ENCODE peak calls at places on chromosomes 16 and 17, in seven cellular contexts. One of them, this sample, is unnamed.

GRCh38 chr17:9283909-9284308 is 262.6 kb downstream of the NTN1 start:
- DNase-seq in cardiac muscle cell: no peak
- DNase-seq in hepatocyte: no peak
- DNase-seq in sigmoid colon: no peak
- DNase-seq in CD4-positive, alpha-beta memory T cell: no peak
- DNase-seq in prostate gland: no peak
- DNase-seq in left ventricle myocardium inferior: no peak
- DNase-seq in this sample: no peak

GRCh38 chr16:88631920-88632586 is 6.3 kb upstream of the IL17C start:
- DNase-seq in cardiac muscle cell: no peak
- DNase-seq in hepatocyte: no peak
- DNase-seq in sigmoid colon: no peak
- DNase-seq in CD4-positive, alpha-beta memory T cell: no peak
- DNase-seq in prostate gland: no peak
- DNase-seq in left ventricle myocardium inferior: no peak
- DNase-seq in this sample: no peak

GRCh38 chr17:40540448-40540847 is 24.8 kb downstream of the CCR7 start:
- DNase-seq in cardiac muscle cell: no peak
- DNase-seq in hepatocyte: no peak
- DNase-seq in sigmoid colon: peak; percentile 62
- DNase-seq in CD4-positive, alpha-beta memory T cell: peak; percentile 61
- DNase-seq in prostate gland: no peak
- DNase-seq in left ventricle myocardium inferior: no peak
- DNase-seq in this sample: no peak

GRCh38 chr17:42050360-42051012 is at the start of gene C17orf113:
- DNase-seq in cardiac muscle cell: peak; percentile 81
- DNase-seq in hepatocyte: peak; percentile 86
- DNase-seq in sigmoid colon: peak; percentile 75
- DNase-seq in CD4-positive, alpha-beta memory T cell: peak; percentile 37
- DNase-seq in prostate gland: peak; percentile 41
- DNase-seq in left ventricle myocardium inferior: peak; percentile 48
- DNase-seq in this sample: no peak

GRCh38 chr16:78874241-78874983 is 726.1 kb downstream of the MAF start:
- DNase-seq in cardiac muscle cell: no peak
- DNase-seq in hepatocyte: no peak
- DNase-seq in sigmoid colon: peak; percentile 72
- DNase-seq in CD4-positive, alpha-beta memory T cell: no peak
- DNase-seq in prostate gland: no peak
- DNase-seq in left ventricle myocardium inferior: no peak
- DNase-seq in this sample: no peak

GRCh38 chr17:63358111-63358839 is 87.8 kb downstream of the CYB561 start:
- DNase-seq in cardiac muscle cell: no peak
- DNase-seq in hepatocyte: no peak
- DNase-seq in sigmoid colon: no peak
- DNase-seq in CD4-positive, alpha-beta memory T cell: no peak
- DNase-seq in prostate gland: no peak
- DNase-seq in left ventricle myocardium inferior: no peak
- DNase-seq in this sample: no peak

GRCh38 chr16:12532871-12533610 is 270.6 kb downstream of the CPPED1 start:
- DNase-seq in cardiac muscle cell: no peak
- DNase-seq in hepatocyte: no peak
- DNase-seq in sigmoid colon: no peak
- DNase-seq in CD4-positive, alpha-beta memory T cell: peak; percentile 4
- DNase-seq in prostate gland: no peak
- DNase-seq in left ventricle myocardium inferior: no peak
- DNase-seq in this sample: no peak

GRCh38 chr16:2475413-2476344 is 752 bp downstream of the TBC1D24 start:
- DNase-seq in cardiac muscle cell: peak; percentile 34
- DNase-seq in hepatocyte: peak; percentile 64
- DNase-seq in sigmoid colon: no peak
- DNase-seq in CD4-positive, alpha-beta memory T cell: no peak
- DNase-seq in prostate gland: no peak
- DNase-seq in left ventricle myocardium inferior: no peak
- DNase-seq in this sample: peak; percentile 62

GRCh38 chr16:24538756-24539294 is 541 bp upstream of the RBBP6 start:
- DNase-seq in cardiac muscle cell: no peak
- DNase-seq in hepatocyte: no peak
- DNase-seq in sigmoid colon: no peak
- DNase-seq in CD4-positive, alpha-beta memory T cell: no peak
- DNase-seq in prostate gland: no peak
- DNase-seq in left ventricle myocardium inferior: no peak
- DNase-seq in this sample: no peak

GRCh38 chr16:87324411-87325275 is 7.5 kb upstream of the C16orf95 start:
- DNase-seq in cardiac muscle cell: peak; percentile 63
- DNase-seq in hepatocyte: peak; percentile 57
- DNase-seq in sigmoid colon: no peak
- DNase-seq in CD4-positive, alpha-beta memory T cell: peak; percentile 33
- DNase-seq in prostate gland: no peak
- DNase-seq in left ventricle myocardium inferior: no peak
- DNase-seq in this sample: peak; percentile 62

GRCh38 chr17:65785109-65785508 is 223.7 kb upstream of the AXIN2 start:
- DNase-seq in cardiac muscle cell: no peak
- DNase-seq in hepatocyte: peak; percentile 13
- DNase-seq in sigmoid colon: no peak
- DNase-seq in CD4-positive, alpha-beta memory T cell: no peak
- DNase-seq in prostate gland: peak; percentile 33
- DNase-seq in left ventricle myocardium inferior: no peak
- DNase-seq in this sample: no peak

GRCh38 chr17:28878981-28879380 is 18.6 kb downstream of the FLOT2 start:
- DNase-seq in cardiac muscle cell: peak; percentile 66
- DNase-seq in hepatocyte: peak; percentile 69
- DNase-seq in sigmoid colon: no peak
- DNase-seq in CD4-positive, alpha-beta memory T cell: no peak
- DNase-seq in prostate gland: no peak
- DNase-seq in left ventricle myocardium inferior: no peak
- DNase-seq in this sample: peak; percentile 68

GRCh38 chr16:54429029-54429428 is 142.4 kb upstream of the IRX3 start:
- DNase-seq in cardiac muscle cell: no peak
- DNase-seq in hepatocyte: no peak
- DNase-seq in sigmoid colon: no peak
- DNase-seq in CD4-positive, alpha-beta memory T cell: no peak
- DNase-seq in prostate gland: peak; percentile 69
- DNase-seq in left ventricle myocardium inferior: no peak
- DNase-seq in this sample: no peak

GRCh38 chr16:54425068-54425467 is 138.5 kb upstream of the IRX3 start:
- DNase-seq in cardiac muscle cell: no peak
- DNase-seq in hepatocyte: no peak
- DNase-seq in sigmoid colon: no peak
- DNase-seq in CD4-positive, alpha-beta memory T cell: no peak
- DNase-seq in prostate gland: no peak
- DNase-seq in left ventricle myocardium inferior: no peak
- DNase-seq in this sample: no peak

GRCh38 chr16:54424043-54424451 is 137.5 kb upstream of the IRX3 start:
- DNase-seq in cardiac muscle cell: no peak
- DNase-seq in hepatocyte: no peak
- DNase-seq in sigmoid colon: no peak
- DNase-seq in CD4-positive, alpha-beta memory T cell: no peak
- DNase-seq in prostate gland: no peak
- DNase-seq in left ventricle myocardium inferior: no peak
- DNase-seq in this sample: no peak

GRCh38 chr16:54426550-54426843 is 139.9 kb upstream of the IRX3 start:
- DNase-seq in cardiac muscle cell: peak; percentile 34
- DNase-seq in hepatocyte: no peak
- DNase-seq in sigmoid colon: no peak
- DNase-seq in CD4-positive, alpha-beta memory T cell: no peak
- DNase-seq in prostate gland: no peak
- DNase-seq in left ventricle myocardium inferior: no peak
- DNase-seq in this sample: no peak

DNA sequence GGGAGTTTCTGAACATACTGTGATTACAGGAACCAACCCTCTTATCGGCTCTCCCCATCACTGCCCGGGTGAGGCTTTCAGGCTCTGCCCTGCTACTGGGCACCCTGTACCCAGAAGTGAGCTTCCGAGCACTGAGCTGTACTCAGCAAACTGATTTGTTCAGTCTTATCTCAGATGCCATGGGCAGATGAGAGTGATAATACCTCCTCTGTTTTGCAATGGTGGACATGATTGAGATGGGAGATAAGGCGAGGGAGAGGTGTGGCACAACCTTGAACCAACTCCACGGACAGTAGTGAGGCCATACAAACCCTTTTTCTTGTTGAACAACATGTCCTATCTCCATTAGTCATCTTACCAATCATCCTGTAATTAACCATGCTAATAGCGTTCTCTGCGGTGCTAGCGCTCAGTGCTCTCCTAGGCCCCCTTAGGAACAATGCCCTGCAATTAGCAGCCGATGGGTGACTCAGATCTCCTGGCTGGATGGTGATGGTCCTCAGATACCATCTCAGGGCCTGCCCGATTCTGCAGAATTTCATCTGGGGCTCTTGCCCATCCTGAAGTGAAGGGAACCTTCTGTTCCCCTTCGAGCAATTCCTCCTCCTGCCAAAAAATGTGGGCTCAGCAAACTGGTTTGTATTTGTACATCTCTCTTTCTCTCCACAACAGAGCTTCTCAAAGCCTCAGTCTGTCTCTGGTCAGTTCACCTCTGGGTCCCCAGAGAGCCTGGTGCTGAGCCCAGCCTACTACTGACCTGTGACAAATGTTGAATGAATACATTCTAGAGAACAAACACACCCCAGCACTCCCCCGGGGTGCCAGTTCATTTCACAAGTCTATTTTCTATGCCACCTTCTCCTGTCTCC is 139.3 kb upstream of the IRX3 start:
- DNase-seq in cardiac muscle cell: no peak
- DNase-seq in hepatocyte: no peak
- DNase-seq in sigmoid colon: no peak
- DNase-seq in CD4-positive, alpha-beta memory T cell: no peak
- DNase-seq in prostate gland: peak; percentile 76
- DNase-seq in left ventricle myocardium inferior: no peak
- DNase-seq in this sample: no peak
- H3K4me1 ChIP-seq in cardiac muscle cell: peaks cover 4% of the 10 kb centered on the region
- H3K4me1 ChIP-seq in hepatocyte: peaks cover 5% of the 10 kb centered on the region
- H3K4me1 ChIP-seq in sigmoid colon: no peaks in the 10 kb centered on the region
- H3K4me1 ChIP-seq in CD4-positive, alpha-beta memory T cell: no peaks in the 10 kb centered on the region
- H3K4me1 ChIP-seq in prostate gland: peaks cover 23% of the 10 kb centered on the region
- H3K4me1 ChIP-seq in left ventricle myocardium inferior: peaks cover 16% of the 10 kb centered on the region
- H3K4me1 ChIP-seq in this sample: no peaks in the 10 kb centered on the region

DNA sequence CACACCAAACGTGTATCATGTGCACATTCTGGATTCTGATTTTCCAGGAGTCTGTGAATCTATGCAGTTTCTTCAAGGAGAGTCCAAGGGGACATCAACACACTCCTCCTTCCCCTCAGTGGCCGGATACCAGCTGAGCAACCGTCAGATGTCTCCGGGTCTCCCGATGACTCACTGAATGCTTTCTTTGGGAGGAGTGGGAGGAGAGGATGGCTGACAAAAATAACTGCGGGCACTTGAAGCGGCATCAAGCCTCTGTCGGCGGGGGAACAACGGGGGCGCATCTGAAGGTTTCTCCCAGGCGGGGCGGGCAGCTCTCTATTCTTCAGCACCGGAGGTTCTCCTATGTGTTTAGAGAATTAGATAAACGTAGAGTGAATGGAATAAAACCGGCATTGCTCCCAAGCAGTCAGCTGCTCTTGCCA is 24.6 kb upstream of the LRRC75A start:
- DNase-seq in cardiac muscle cell: peak; percentile 64
- DNase-seq in hepatocyte: peak; percentile 68
- DNase-seq in sigmoid colon: no peak
- DNase-seq in CD4-positive, alpha-beta memory T cell: no peak
- DNase-seq in prostate gland: no peak
- DNase-seq in left ventricle myocardium inferior: no peak
- DNase-seq in this sample: no peak
- H3K4me3 ChIP-seq in cardiac muscle cell: no peak overlapping the region
- H3K4me3 ChIP-seq in hepatocyte: no peak overlapping the region
- H3K4me3 ChIP-seq in sigmoid colon: peak overlapping the region; percentile 30
- H3K4me3 ChIP-seq in CD4-positive, alpha-beta memory T cell: no peak overlapping the region
- H3K4me3 ChIP-seq in prostate gland: no peak overlapping the region
- H3K4me3 ChIP-seq in left ventricle myocardium inferior: peak overlapping the region; percentile 44
- H3K4me3 ChIP-seq in this sample: no peak overlapping the region

GRCh38 chr17:68495081-68495480 is 17.1 kb upstream of the PRKAR1A start:
- DNase-seq in cardiac muscle cell: no peak
- DNase-seq in hepatocyte: no peak
- DNase-seq in sigmoid colon: no peak
- DNase-seq in CD4-positive, alpha-beta memory T cell: no peak
- DNase-seq in prostate gland: no peak
- DNase-seq in left ventricle myocardium inferior: no peak
- DNase-seq in this sample: no peak
- H3K4me1 ChIP-seq in cardiac muscle cell: peaks cover 11% of the 10 kb centered on the region
- H3K4me1 ChIP-seq in hepatocyte: no peaks in the 10 kb centered on the region
- H3K4me1 ChIP-seq in sigmoid colon: peaks cover 9% of the 10 kb centered on the region
- H3K4me1 ChIP-seq in CD4-positive, alpha-beta memory T cell: peaks cover 14% of the 10 kb centered on the region
- H3K4me1 ChIP-seq in prostate gland: no peaks in the 10 kb centered on the region
- H3K4me1 ChIP-seq in left ventricle myocardium inferior: peaks cover 51% of the 10 kb centered on the region
- H3K4me1 ChIP-seq in this sample: peaks cover 62% of the 10 kb centered on the region

GRCh38 chr17:49695698-49696232 is 12.0 kb downstream of the SLC35B1 start:
- DNase-seq in cardiac muscle cell: no peak
- DNase-seq in hepatocyte: no peak
- DNase-seq in sigmoid colon: no peak
- DNase-seq in CD4-positive, alpha-beta memory T cell: peak; percentile 9
- DNase-seq in prostate gland: no peak
- DNase-seq in left ventricle myocardium inferior: no peak
- DNase-seq in this sample: no peak

GRCh38 chr17:49696233-49696761 is 11.5 kb downstream of the SLC35B1 start:
- DNase-seq in cardiac muscle cell: no peak
- DNase-seq in hepatocyte: no peak
- DNase-seq in sigmoid colon: no peak
- DNase-seq in CD4-positive, alpha-beta memory T cell: peak; percentile 63
- DNase-seq in prostate gland: no peak
- DNase-seq in left ventricle myocardium inferior: no peak
- DNase-seq in this sample: no peak

GRCh38 chr17:49698005-49698404 is 9.8 kb downstream of the SLC35B1 start:
- DNase-seq in cardiac muscle cell: no peak
- DNase-seq in hepatocyte: no peak
- DNase-seq in sigmoid colon: no peak
- DNase-seq in CD4-positive, alpha-beta memory T cell: no peak
- DNase-seq in prostate gland: no peak
- DNase-seq in left ventricle myocardium inferior: no peak
- DNase-seq in this sample: no peak

GRCh38 chr17:49692751-49693150 is 14.9 kb upstream of the SPOP start:
- DNase-seq in cardiac muscle cell: no peak
- DNase-seq in hepatocyte: no peak
- DNase-seq in sigmoid colon: no peak
- DNase-seq in CD4-positive, alpha-beta memory T cell: no peak
- DNase-seq in prostate gland: no peak
- DNase-seq in left ventricle myocardium inferior: no peak
- DNase-seq in this sample: no peak

DNA sequence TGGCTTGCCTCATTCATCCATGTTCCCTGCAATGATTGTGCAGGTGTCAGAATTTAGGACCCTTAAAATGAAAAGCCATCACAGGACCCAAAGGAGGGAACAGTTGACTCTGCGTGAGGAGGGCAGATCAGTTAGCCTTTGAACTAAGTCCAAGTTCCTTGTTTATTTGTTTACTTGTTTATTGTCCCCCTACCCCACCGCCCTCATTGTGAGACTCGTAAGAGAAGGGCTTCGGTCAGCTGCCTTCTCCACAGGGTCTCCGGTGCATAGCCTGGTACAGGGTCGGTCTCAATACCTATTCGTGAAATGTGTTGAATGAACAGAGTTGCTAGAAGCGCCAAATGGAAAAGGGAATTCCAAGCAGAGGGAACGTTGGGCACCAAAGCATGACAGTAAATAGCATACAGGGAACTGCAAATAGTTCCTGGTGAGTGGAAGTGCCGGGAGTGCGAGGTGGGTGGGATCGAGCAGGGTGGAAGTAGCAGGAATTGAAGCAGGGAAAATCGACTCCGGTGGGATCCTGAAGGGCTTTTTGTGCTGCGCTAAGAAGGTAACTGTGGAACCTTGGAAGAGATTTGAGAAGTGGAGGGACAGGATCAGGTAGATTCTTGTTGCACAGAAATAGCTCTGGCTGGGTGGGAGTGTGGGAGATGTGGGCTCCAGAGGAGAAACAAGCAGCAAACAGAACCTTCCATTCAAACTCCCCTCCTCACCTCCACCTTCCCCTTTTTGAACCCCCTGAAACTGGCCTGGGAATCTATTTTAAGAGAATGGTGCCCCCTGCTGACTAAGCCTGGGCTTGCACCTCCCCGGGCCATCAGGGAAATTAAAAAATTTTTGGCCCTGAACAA is 12.7 kb downstream of the SLC35B1 start:
- DNase-seq in cardiac muscle cell: peak; percentile 61
- DNase-seq in hepatocyte: peak; percentile 66
- DNase-seq in sigmoid colon: peak; percentile 74
- DNase-seq in CD4-positive, alpha-beta memory T cell: peak; percentile 61
- DNase-seq in prostate gland: peak; percentile 41
- DNase-seq in left ventricle myocardium inferior: peak; percentile 51
- DNase-seq in this sample: peak; percentile 76
- H3K4me3 ChIP-seq in cardiac muscle cell: no peak overlapping the region
- H3K4me3 ChIP-seq in hepatocyte: no peak overlapping the region
- H3K4me3 ChIP-seq in sigmoid colon: peak overlapping the region; percentile 15
- H3K4me3 ChIP-seq in CD4-positive, alpha-beta memory T cell: no peak overlapping the region
- H3K4me3 ChIP-seq in prostate gland: no peak overlapping the region
- H3K4me3 ChIP-seq in left ventricle myocardium inferior: no peak overlapping the region
- H3K4me3 ChIP-seq in this sample: no peak overlapping the region